ENCODE peak calls at places on chromosome X, in eight cellular contexts. One of them, this sample, is unnamed.

GRCh38 chrX:22060451-22060940 is 28.4 kb downstream of the PHEX start:
- DNase-seq in CD4-positive, alpha-beta T cell: no peak
- DNase-seq in foreskin fibroblast: no peak
- DNase-seq in progenitor cell of endocrine pancreas: no peak
- DNase-seq in body of pancreas: no peak
- DNase-seq in GM10248: peak; percentile 20
- DNase-seq in activated B cell treated with CpG ODN at 0.5 μM for 24 hours: no peak
- DNase-seq in tibial artery: no peak
- DNase-seq in this sample: no peak

GRCh38 chrX:51406688-51407519 is 74.3 kb downstream of the NUDT10 start:
- DNase-seq in progenitor cell of endocrine pancreas: no peak
- DNase-seq in GM10248: no peak
- DNase-seq in activated B cell treated with CpG ODN at 0.5 μM for 24 hours: no peak
- DNase-seq in CD4-positive, alpha-beta T cell: no peak
- DNase-seq in body of pancreas: no peak
- DNase-seq in tibial artery: no peak
- DNase-seq in foreskin fibroblast: no peak
- DNase-seq in this sample: peak; percentile 77

GRCh38 chrX:34365482-34365881 is 233.4 kb upstream of the FAM47A start:
- DNase-seq in CD4-positive, alpha-beta T cell: no peak
- DNase-seq in body of pancreas: no peak
- DNase-seq in GM10248: no peak
- DNase-seq in foreskin fibroblast: no peak
- DNase-seq in activated B cell treated with CpG ODN at 0.5 μM for 24 hours: no peak
- DNase-seq in tibial artery: no peak
- DNase-seq in progenitor cell of endocrine pancreas: no peak
- DNase-seq in this sample: peak; percentile 22

GRCh38 chrX:66616944-66617343 is 21.9 kb downstream of the EDA2R start:
- DNase-seq in foreskin fibroblast: no peak
- DNase-seq in CD4-positive, alpha-beta T cell: no peak
- DNase-seq in GM10248: no peak
- DNase-seq in tibial artery: no peak
- DNase-seq in progenitor cell of endocrine pancreas: no peak
- DNase-seq in body of pancreas: no peak
- DNase-seq in activated B cell treated with CpG ODN at 0.5 μM for 24 hours: no peak
- DNase-seq in this sample: no peak

GRCh38 chrX:43813898-43814297 is 68.4 kb downstream of the MAOB start:
- DNase-seq in tibial artery: no peak
- DNase-seq in body of pancreas: no peak
- DNase-seq in progenitor cell of endocrine pancreas: no peak
- DNase-seq in GM10248: no peak
- DNase-seq in CD4-positive, alpha-beta T cell: no peak
- DNase-seq in activated B cell treated with CpG ODN at 0.5 μM for 24 hours: no peak
- DNase-seq in foreskin fibroblast: no peak
- DNase-seq in this sample: no peak

GRCh38 chrX:153812220-153812619 is 17.8 kb downstream of the SSR4 start:
- DNase-seq in foreskin fibroblast: no peak
- DNase-seq in body of pancreas: no peak
- DNase-seq in GM10248: no peak
- DNase-seq in activated B cell treated with CpG ODN at 0.5 μM for 24 hours: no peak
- DNase-seq in tibial artery: no peak
- DNase-seq in progenitor cell of endocrine pancreas: no peak
- DNase-seq in CD4-positive, alpha-beta T cell: no peak
- DNase-seq in this sample: no peak

GRCh38 chrX:41971346-41971745 is 48.0 kb upstream of the CASK start:
- DNase-seq in progenitor cell of endocrine pancreas: no peak
- DNase-seq in CD4-positive, alpha-beta T cell: no peak
- DNase-seq in tibial artery: no peak
- DNase-seq in GM10248: no peak
- DNase-seq in activated B cell treated with CpG ODN at 0.5 μM for 24 hours: no peak
- DNase-seq in foreskin fibroblast: no peak
- DNase-seq in body of pancreas: no peak
- DNase-seq in this sample: no peak

GRCh38 chrX:153565996-153566580 is 32.9 kb downstream of the CCNQ start:
- DNase-seq in activated B cell treated with CpG ODN at 0.5 μM for 24 hours: no peak
- DNase-seq in tibial artery: no peak
- DNase-seq in CD4-positive, alpha-beta T cell: no peak
- DNase-seq in body of pancreas: no peak
- DNase-seq in GM10248: no peak
- DNase-seq in progenitor cell of endocrine pancreas: no peak
- DNase-seq in foreskin fibroblast: no peak
- DNase-seq in this sample: no peak

GRCh38 chrX:13167444-13168207 is 123.2 kb upstream of the FAM9C start:
- DNase-seq in activated B cell treated with CpG ODN at 0.5 μM for 24 hours: no peak
- DNase-seq in progenitor cell of endocrine pancreas: no peak
- DNase-seq in GM10248: no peak
- DNase-seq in tibial artery: peak; percentile 31
- DNase-seq in CD4-positive, alpha-beta T cell: no peak
- DNase-seq in foreskin fibroblast: peak; percentile 48
- DNase-seq in body of pancreas: peak; percentile 10
- DNase-seq in this sample: no peak

GRCh38 chrX:2550288-2551020 is 49.7 kb upstream of the DHRSX start:
- DNase-seq in CD4-positive, alpha-beta T cell: no peak
- DNase-seq in activated B cell treated with CpG ODN at 0.5 μM for 24 hours: no peak
- DNase-seq in progenitor cell of endocrine pancreas: no peak
- DNase-seq in foreskin fibroblast: no peak
- DNase-seq in tibial artery: no peak
- DNase-seq in body of pancreas: no peak
- DNase-seq in GM10248: no peak
- DNase-seq in this sample: no peak

GRCh38 chrX:114087543-114087942 is 496.3 kb upstream of the HTR2C start:
- DNase-seq in body of pancreas: no peak
- DNase-seq in foreskin fibroblast: no peak
- DNase-seq in tibial artery: no peak
- DNase-seq in progenitor cell of endocrine pancreas: no peak
- DNase-seq in GM10248: no peak
- DNase-seq in activated B cell treated with CpG ODN at 0.5 μM for 24 hours: no peak
- DNase-seq in CD4-positive, alpha-beta T cell: no peak
- DNase-seq in this sample: no peak

GRCh38 chrX:46653482-46653881 is 79.9 kb downstream of the CHST7 start:
- DNase-seq in tibial artery: no peak
- DNase-seq in foreskin fibroblast: no peak
- DNase-seq in GM10248: no peak
- DNase-seq in progenitor cell of endocrine pancreas: no peak
- DNase-seq in CD4-positive, alpha-beta T cell: no peak
- DNase-seq in body of pancreas: no peak
- DNase-seq in activated B cell treated with CpG ODN at 0.5 μM for 24 hours: no peak
- DNase-seq in this sample: no peak
- TF ChIP-seq CTCF in tibial artery: no peak
- TF ChIP-seq CTCF in foreskin fibroblast: peak; percentile 21
- TF ChIP-seq CTCF in GM10248: peak; percentile 3
- TF ChIP-seq CTCF in progenitor cell of endocrine pancreas: peak; percentile 26
- TF ChIP-seq CTCF in CD4-positive, alpha-beta T cell: no peak
- TF ChIP-seq CTCF in body of pancreas: no peak
- TF ChIP-seq CTCF in activated B cell treated with CpG ODN at 0.5 μM for 24 hours: no peak
- TF ChIP-seq CTCF in this sample: no peak

DNA sequence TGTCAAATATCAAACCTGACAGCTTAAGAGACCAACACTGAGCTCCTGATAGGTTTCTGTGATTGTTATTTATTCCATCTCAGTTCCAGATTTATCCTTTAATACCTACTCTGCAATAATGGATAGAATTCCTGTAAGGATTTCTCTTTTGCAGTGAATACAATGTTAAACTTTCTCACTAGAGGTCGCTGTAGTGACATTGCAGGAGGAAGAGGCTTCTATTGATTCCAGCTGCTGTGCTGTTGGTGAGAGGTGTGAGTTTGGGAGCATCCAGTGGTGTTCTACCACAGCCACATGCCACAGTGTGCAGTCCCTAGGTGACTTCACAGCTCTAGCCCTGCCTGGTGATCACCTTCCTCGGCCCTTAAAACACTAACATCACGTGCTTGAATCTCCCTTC is 34.6 kb upstream of the DCAF8L2 start:
- DNase-seq in GM10248: peak; percentile 2
- DNase-seq in progenitor cell of endocrine pancreas: no peak
- DNase-seq in CD4-positive, alpha-beta T cell: no peak
- DNase-seq in tibial artery: no peak
- DNase-seq in activated B cell treated with CpG ODN at 0.5 μM for 24 hours: no peak
- DNase-seq in foreskin fibroblast: no peak
- DNase-seq in body of pancreas: no peak
- DNase-seq in this sample: no peak
- TF ChIP-seq CTCF in GM10248: no peak
- TF ChIP-seq CTCF in progenitor cell of endocrine pancreas: peak; percentile 57
- TF ChIP-seq CTCF in CD4-positive, alpha-beta T cell: no peak
- TF ChIP-seq CTCF in tibial artery: no peak
- TF ChIP-seq CTCF in activated B cell treated with CpG ODN at 0.5 μM for 24 hours: no peak
- TF ChIP-seq CTCF in foreskin fibroblast: no peak
- TF ChIP-seq CTCF in body of pancreas: peak; percentile 43
- TF ChIP-seq CTCF in this sample: no peak

DNA sequence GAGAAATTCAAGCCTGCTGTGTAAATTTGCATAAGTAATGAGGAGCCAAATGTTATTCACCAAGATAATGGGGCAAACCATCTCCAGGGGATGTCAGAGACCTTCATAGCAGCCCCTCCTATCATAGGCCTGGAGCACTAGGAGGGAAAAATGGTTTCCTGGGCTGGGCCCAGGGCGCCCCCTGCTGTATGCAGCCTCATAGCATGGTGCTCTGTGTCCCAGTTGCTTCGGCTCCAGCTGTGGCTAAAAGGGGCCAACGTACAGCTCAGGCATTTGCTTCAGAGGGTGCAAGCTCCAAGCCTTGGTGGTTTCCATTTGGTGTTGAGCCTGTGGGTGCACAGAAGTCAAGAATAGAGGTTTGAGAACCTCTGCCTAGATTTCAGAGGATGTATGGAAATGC is 859.3 kb downstream of the RPA4 start:
- DNase-seq in activated B cell treated with CpG ODN at 0.5 μM for 24 hours: no peak
- DNase-seq in tibial artery: no peak
- DNase-seq in progenitor cell of endocrine pancreas: no peak
- DNase-seq in body of pancreas: no peak
- DNase-seq in foreskin fibroblast: no peak
- DNase-seq in GM10248: no peak
- DNase-seq in CD4-positive, alpha-beta T cell: no peak
- DNase-seq in this sample: no peak
- TF ChIP-seq CTCF in activated B cell treated with CpG ODN at 0.5 μM for 24 hours: no peak
- TF ChIP-seq CTCF in tibial artery: no peak
- TF ChIP-seq CTCF in progenitor cell of endocrine pancreas: no peak
- TF ChIP-seq CTCF in body of pancreas: no peak
- TF ChIP-seq CTCF in foreskin fibroblast: no peak
- TF ChIP-seq CTCF in GM10248: peak; percentile 20
- TF ChIP-seq CTCF in CD4-positive, alpha-beta T cell: no peak
- TF ChIP-seq CTCF in this sample: no peak

DNA sequence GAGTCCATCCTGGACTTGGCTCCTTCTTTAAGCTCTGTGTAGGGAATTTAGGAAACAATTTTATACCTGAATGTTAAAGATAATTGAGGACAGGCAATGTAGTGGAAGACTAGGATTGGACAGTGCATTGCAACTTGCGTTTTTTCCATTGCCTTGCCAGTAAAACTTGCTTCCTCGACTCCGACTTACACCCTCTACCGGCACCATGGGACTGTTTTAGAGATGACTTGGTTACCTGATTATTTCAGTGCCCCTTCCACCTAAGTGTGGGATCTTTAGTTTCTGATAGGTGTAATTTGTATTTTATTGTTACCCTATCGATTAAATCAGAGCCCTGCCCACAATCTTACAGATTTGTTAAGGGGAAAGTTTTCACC is 1.2 kb downstream of the PRPS1 start:
- DNase-seq in body of pancreas: peak; percentile 7
- DNase-seq in tibial artery: no peak
- DNase-seq in progenitor cell of endocrine pancreas: no peak
- DNase-seq in GM10248: no peak
- DNase-seq in CD4-positive, alpha-beta T cell: no peak
- DNase-seq in foreskin fibroblast: no peak
- DNase-seq in activated B cell treated with CpG ODN at 0.5 μM for 24 hours: no peak
- DNase-seq in this sample: peak; percentile 15
- TF ChIP-seq CTCF in body of pancreas: no peak
- TF ChIP-seq CTCF in tibial artery: no peak
- TF ChIP-seq CTCF in progenitor cell of endocrine pancreas: no peak
- TF ChIP-seq CTCF in GM10248: peak; percentile 17
- TF ChIP-seq CTCF in CD4-positive, alpha-beta T cell: no peak
- TF ChIP-seq CTCF in foreskin fibroblast: peak; percentile 22
- TF ChIP-seq CTCF in activated B cell treated with CpG ODN at 0.5 μM for 24 hours: no peak
- TF ChIP-seq CTCF in this sample: no peak

GRCh38 chrX:119574394-119575266 is at the start of gene UBE2A:
- DNase-seq in tibial artery: peak; percentile 90
- DNase-seq in GM10248: peak; percentile 92
- DNase-seq in CD4-positive, alpha-beta T cell: peak; percentile 88
- DNase-seq in body of pancreas: peak; percentile 92
- DNase-seq in foreskin fibroblast: peak; percentile 87
- DNase-seq in progenitor cell of endocrine pancreas: peak; percentile 80
- DNase-seq in activated B cell treated with CpG ODN at 0.5 μM for 24 hours: peak; percentile 78
- DNase-seq in this sample: peak; percentile 94
- TF ChIP-seq CTCF in tibial artery: no peak
- TF ChIP-seq CTCF in GM10248: peak; percentile 11
- TF ChIP-seq CTCF in CD4-positive, alpha-beta T cell: no peak
- TF ChIP-seq CTCF in body of pancreas: peak; percentile 20
- TF ChIP-seq CTCF in foreskin fibroblast: peak; percentile 31
- TF ChIP-seq CTCF in progenitor cell of endocrine pancreas: peak; percentile 34
- TF ChIP-seq CTCF in activated B cell treated with CpG ODN at 0.5 μM for 24 hours: no peak
- TF ChIP-seq CTCF in this sample: no peak